ENCODE peak calls at places on chromosomes 2 and 18, in six cellular contexts. D is GM12878, I is kidney epithelial cell, E is ovary, A is gastrocnemius medialis, P is IMR-90. U is an unnamed sample.

GRCh38 chr2:229800997-229801754 is 86.8 kb upstream of the DNER start:
- DNase-seq in D (peak; percentile 23), I (peak; percentile 31), E (peak; percentile 59), A (peak; percentile 45), P (peak; percentile 65), U (no peak)

GRCh38 chr2:203527719-203528118 is 7.4 kb downstream of the RAPH1 start:
- DNase-seq in D (no peak), I (no peak), E (no peak), A (no peak), P (no peak), U (no peak)

GRCh38 chr2:8754056-8754790 is 72.4 kb downstream of the ID2 start:
- DNase-seq in D (no peak), I (no peak), E (no peak), A (no peak), P (peak; percentile 17), U (no peak)

GRCh38 chr2:189581354-189582139 is 961 bp upstream of the SLC40A1 start:
- DNase-seq in D (no peak), I (no peak), E (peak; percentile 49), A (no peak), P (no peak), U (no peak)

GRCh38 chr2:16716051-16716450 is 50.4 kb upstream of the CYRIA start:
- DNase-seq in D (no peak), I (no peak), E (no peak), A (peak; percentile 26), P (no peak), U (no peak)

GRCh38 chr2:112626604-112627059 is 19.1 kb upstream of the SLC20A1 start:
- DNase-seq in D (no peak), I (no peak), E (peak; percentile 39), A (peak; percentile 42), P (peak; percentile 68), U (no peak)

GRCh38 chr18:55321268-55322175 is 266.5 kb downstream of the TCF4 start:
- DNase-seq in D (peak; percentile 75), I (no peak), E (peak; percentile 94), A (peak; percentile 89), P (peak; percentile 89), U (no peak)

GRCh38 chr18:63216911-63217311 is 102.7 kb downstream of the BCL2 start:
- DNase-seq in D (no peak), I (no peak), E (no peak), A (no peak), P (no peak), U (no peak)

GRCh38 chr2:230268606-230269222 is 43.2 kb downstream of the SP140 start:
- DNase-seq in D (peak; percentile 36), I (no peak), E (no peak), A (no peak), P (peak; percentile 1), U (no peak)

GRCh38 chr2:82487354-82487753 is 1971.7 kb downstream of the SUCLG1 start:
- DNase-seq in D (no peak), I (no peak), E (no peak), A (no peak), P (no peak), U (no peak)

GRCh38 chr2:158733430-158733755 is 61.7 kb upstream of the DAPL1 start:
- DNase-seq in D (no peak), I (peak; percentile 50), E (no peak), A (no peak), P (no peak), U (no peak)

GRCh38 chr2:236706288-236706687 is 136.7 kb downstream of the ACKR3 start:
- DNase-seq in D (no peak), I (no peak), E (no peak), A (no peak), P (no peak), U (no peak)

GRCh38 chr2:72081450-72081849 is 66.2 kb downstream of the CYP26B1 start:
- DNase-seq in D (no peak), I (no peak), E (no peak), A (no peak), P (no peak), U (no peak)

GRCh38 chr2:60109744-60110143 is 443.7 kb downstream of the BCL11A start:
- DNase-seq in D (no peak), I (no peak), E (no peak), A (no peak), P (no peak), U (no peak)

GRCh38 chr18:74633652-74634352 is 36.1 kb downstream of the ZNF407 start:
- DNase-seq in D (no peak), I (no peak), E (no peak), A (no peak), P (peak; percentile 44), U (no peak)

GRCh38 chr2:165494568-165494967 is 25.1 kb downstream of the CSRNP3 start:
- DNase-seq in D (no peak), I (no peak), E (no peak), A (no peak), P (no peak), U (no peak)

GRCh38 chr2:100180503-100180902 is 38.1 kb upstream of the AFF3 start:
- DNase-seq in D (no peak), I (no peak), E (no peak), A (no peak), P (no peak), U (no peak)

GRCh38 chr2:100178864-100179263 is 36.5 kb upstream of the AFF3 start:
- DNase-seq in D (no peak), I (no peak), E (no peak), A (no peak), P (no peak), U (no peak)

GRCh38 chr2:100176925-100177324 is 34.5 kb upstream of the AFF3 start:
- DNase-seq in D (no peak), I (no peak), E (no peak), A (no peak), P (no peak), U (no peak)

GRCh38 chr2:100179806-100180205 is 37.4 kb upstream of the AFF3 start:
- DNase-seq in D (no peak), I (no peak), E (no peak), A (no peak), P (no peak), U (no peak)

DNA sequence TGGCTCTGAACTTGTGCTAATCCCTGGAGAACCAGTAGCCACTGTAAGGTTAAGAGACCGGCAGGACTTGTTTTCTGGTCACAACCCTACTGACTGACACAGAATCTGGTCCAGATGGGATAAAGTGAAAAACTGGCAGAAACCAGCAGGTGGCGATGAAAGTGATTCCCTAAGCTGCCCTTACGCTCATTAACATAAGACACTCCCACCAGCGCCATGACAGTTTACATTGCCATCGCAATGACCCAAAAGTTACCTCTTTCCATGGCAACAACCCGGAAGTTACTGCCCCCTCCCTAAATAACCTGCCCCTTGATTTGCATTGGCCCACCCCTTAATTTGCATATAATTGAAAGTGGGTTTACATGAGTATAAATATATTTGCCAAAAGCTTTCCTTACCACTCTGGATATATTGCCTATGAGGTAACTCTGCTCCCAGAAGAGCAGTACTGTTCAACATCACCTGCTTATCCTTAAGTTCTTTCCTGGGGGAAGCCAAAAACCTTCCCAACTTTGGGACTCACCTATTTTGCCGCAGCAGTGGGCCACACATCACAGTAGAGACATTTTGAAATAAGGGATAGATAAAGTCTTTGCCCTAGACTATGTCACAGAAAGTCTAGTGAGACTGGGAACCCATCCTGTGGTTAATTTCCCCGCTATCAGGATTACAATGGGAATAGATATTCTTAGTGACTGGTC is 35.8 kb upstream of the AFF3 start:
- DNase-seq in D (peak; percentile 5), I (no peak), E (no peak), A (no peak), P (peak; percentile 38), U (no peak)
- H3K4me3 ChIP-seq in D (no peak overlapping the region), I (no peak overlapping the region), E (no peak overlapping the region), A (no peak overlapping the region), P (no peak overlapping the region), U (no peak overlapping the region)

DNA sequence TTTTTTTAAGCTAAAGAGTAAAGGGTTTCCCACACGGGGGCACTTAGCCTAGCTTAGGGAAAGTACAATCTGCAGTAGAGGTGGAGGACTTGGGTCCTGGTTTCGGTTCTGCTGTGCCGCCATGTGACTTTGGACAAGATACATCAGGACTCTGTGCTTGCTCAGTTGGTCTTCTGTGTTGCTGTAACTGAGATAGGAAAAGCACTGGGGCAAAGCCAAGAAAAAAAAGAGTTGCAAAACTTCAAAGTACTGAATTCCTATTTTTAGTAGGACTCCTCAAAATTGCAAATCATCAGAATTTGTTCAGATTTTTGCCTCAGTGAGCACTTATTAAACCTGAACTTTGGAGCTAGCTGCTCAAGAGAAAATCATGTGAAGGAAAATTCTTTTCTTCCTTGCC is 96.3 kb upstream of the STON1 start:
- DNase-seq in D (no peak), I (no peak), E (peak; percentile 48), A (peak; percentile 26), P (no peak), U (no peak)
- H3K4me3 ChIP-seq in D (no peak overlapping the region), I (no peak overlapping the region), E (no peak overlapping the region), A (no peak overlapping the region), P (no peak overlapping the region), U (no peak overlapping the region)

GRCh38 chr18:363327-364115 is 95.7 kb upstream of the THOC1 start:
- DNase-seq in D (no peak), I (no peak), E (no peak), A (no peak), P (peak; percentile 20), U (no peak)

GRCh38 chr18:362914-363295 is 95.1 kb upstream of the THOC1 start:
- DNase-seq in D (no peak), I (no peak), E (no peak), A (no peak), P (no peak), U (no peak)

GRCh38 chr18:360676-361075 is 92.8 kb upstream of the THOC1 start:
- DNase-seq in D (no peak), I (no peak), E (no peak), A (no peak), P (no peak), U (no peak)

GRCh38 chr18:361100-361732 is 93.4 kb upstream of the THOC1 start:
- DNase-seq in D (no peak), I (no peak), E (no peak), A (no peak), P (no peak), U (no peak)

DNA sequence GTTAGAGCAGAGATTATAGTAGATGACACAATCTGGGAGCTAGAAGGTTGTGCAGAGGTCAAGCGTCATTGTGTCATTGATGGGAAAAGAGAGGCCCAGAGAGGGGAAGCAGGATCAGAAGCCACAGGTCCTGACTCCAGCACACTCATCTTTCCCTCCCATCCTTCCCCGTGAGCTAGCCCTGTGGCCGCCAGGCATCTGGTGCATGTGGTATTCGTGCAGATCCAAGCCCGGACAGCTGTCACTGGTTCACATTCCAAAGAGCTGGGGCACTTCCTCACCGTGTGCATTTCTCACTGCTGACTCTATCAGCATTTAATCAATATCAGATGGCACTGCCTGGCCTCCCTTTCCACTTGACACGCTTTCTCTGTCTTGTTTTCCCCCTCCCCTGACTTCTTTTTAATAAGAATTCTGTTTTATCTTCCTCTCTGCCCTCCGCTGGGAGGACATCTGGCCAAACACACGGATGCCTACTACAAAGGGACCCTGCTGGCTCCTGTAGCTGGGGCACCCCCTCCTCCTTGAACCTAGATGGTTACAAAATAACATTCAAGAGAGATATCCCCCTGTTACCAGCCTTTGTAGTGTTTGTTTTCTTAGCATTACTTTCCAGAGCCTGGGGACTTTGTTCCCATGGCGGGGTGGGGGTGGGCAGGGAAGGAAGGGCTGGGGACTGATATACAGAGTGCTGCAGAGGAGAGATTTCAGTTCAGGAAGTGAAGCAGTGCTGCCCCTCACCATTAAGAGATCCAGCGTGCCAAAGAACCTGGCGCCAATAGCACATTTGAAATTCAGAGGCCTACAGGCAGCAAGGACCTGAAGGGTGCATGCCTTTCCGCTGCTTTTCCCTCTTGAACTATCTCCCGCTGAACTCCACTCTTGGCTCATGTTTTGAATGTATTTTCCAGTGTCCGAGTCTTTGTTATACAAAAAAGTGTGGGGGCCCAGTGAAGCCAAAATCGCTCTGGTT is 94.4 kb upstream of the THOC1 start:
- DNase-seq in D (no peak), I (no peak), E (no peak), A (peak; percentile 67), P (peak; percentile 81), U (no peak)
- H3K4me3 ChIP-seq in D (no peak overlapping the region), I (no peak overlapping the region), E (no peak overlapping the region), A (no peak overlapping the region), P (no peak overlapping the region), U (no peak overlapping the region)

GRCh38 chr2:100820346-100821254 is 661 bp downstream of the NPAS2 start:
- DNase-seq in D (no peak), I (no peak), E (no peak), A (no peak), P (no peak), U (no peak)
- H3K4me3 ChIP-seq in D (no peak overlapping the region), I (peak overlapping the region; percentile 81), E (peak overlapping the region; percentile 71), A (peak overlapping the region; percentile 74), P (peak overlapping the region; percentile 70), U (peak overlapping the region; percentile 68)

U was measured in keratinocyte.